ENCODE peak calls at places on chromosomes 1 and 21, in nine cellular contexts. Q is substantia nigra; I is NCI-H460; J is mesenchymal stem cell; A is hepatocyte; V is GDM1; B is pancreas; P is CD4-positive, CD25-positive, alpha-beta regulatory T cell; L is stimulated activated CD8-positive, alpha-beta memory T cell treated with anti-CD3 and anti-CD28 coated beads, Interleukin-15, amount 100 ng/mL, for 48 hours. S is an unnamed sample.

GRCh38 chr21:39885119-39885848 is 18.0 kb downstream of the PCP4 start:
- DNase-seq in Q (peak; percentile 31), I (no peak), J (no peak), A (no peak), V (no peak), B (peak; percentile 8), P (no peak), L (no peak), S (no peak)

GRCh38 chr1:229786974-229787610 is 161.0 kb downstream of the URB2 start:
- DNase-seq in Q (no peak), I (no peak), J (no peak), A (no peak), V (no peak), B (no peak), P (no peak), L (no peak), S (peak; percentile 71)

GRCh38 chr1:58597991-58598390 is 20.9 kb upstream of the TACSTD2 start:
- DNase-seq in Q (no peak), I (no peak), J (no peak), A (no peak), V (peak; percentile 71), B (no peak), P (no peak), L (no peak), S (no peak)

GRCh38 chr1:119449964-119450363 is 35.0 kb downstream of the HSD3B2 start:
- DNase-seq in Q (no peak), I (no peak), J (no peak), A (no peak), V (no peak), B (no peak), P (no peak), L (no peak), S (no peak)

GRCh38 chr1:54806931-54807611 is 5.9 kb upstream of the TTC22 start:
- DNase-seq in Q (no peak), I (no peak), J (no peak), A (no peak), V (no peak), B (no peak), P (no peak), L (no peak), S (no peak)

GRCh38 chr1:180211860-180212229 is 18.2 kb upstream of the LHX4 start:
- DNase-seq in Q (no peak), I (no peak), J (no peak), A (no peak), V (no peak), B (no peak), P (no peak), L (no peak), S (no peak)

GRCh38 chr1:231719485-231720183 is 93.0 kb downstream of the DISC1 start:
- DNase-seq in Q (no peak), I (no peak), J (no peak), A (no peak), V (no peak), B (no peak), P (no peak), L (no peak), S (no peak)

GRCh38 chr1:167924102-167924501 is 10.2 kb upstream of the ADCY10 start:
- DNase-seq in Q (no peak), I (no peak), J (no peak), A (no peak), V (no peak), B (no peak), P (no peak), L (no peak), S (no peak)

GRCh38 chr21:40120944-40121575 is 253.8 kb downstream of the PCP4 start:
- DNase-seq in Q (no peak), I (peak; percentile 7), J (no peak), A (peak; percentile 50), V (no peak), B (no peak), P (no peak), L (no peak), S (no peak)

GRCh38 chr1:21205416-21205815 is 28.7 kb upstream of the EIF4G3 start:
- DNase-seq in Q (no peak), I (no peak), J (no peak), A (no peak), V (no peak), B (no peak), P (no peak), L (no peak), S (no peak)

GRCh38 chr1:230288641-230289349 is 137.3 kb downstream of the PGBD5 start:
- DNase-seq in Q (no peak), I (no peak), J (peak; percentile 4), A (no peak), V (no peak), B (no peak), P (no peak), L (no peak), S (peak; percentile 42)

GRCh38 chr1:48250572-48250971 is 28.1 kb downstream of the SLC5A9 start:
- DNase-seq in Q (no peak), I (no peak), J (no peak), A (peak; percentile 29), V (no peak), B (no peak), P (no peak), L (no peak), S (no peak)